ENCODE peak calls at places on chromosomes 6 and 20, in seven cellular contexts. C is brain microvascular endothelial cell, I is Peyer's patch, K is mammary epithelial cell, H is WERI-Rb-1, L is mesenchymal stem cell, T is GM12878. F is an unnamed sample.

GRCh38 chr20:8242827-8243764 is 111.0 kb downstream of the PLCB1 start:
- DNase-seq in C (no peak), I (no peak), K (no peak), H (no peak), L (no peak), T (no peak), F (no peak)

GRCh38 chr6:151869345-151869744 is 61.9 kb downstream of the ESR1 start:
- DNase-seq in C (no peak), I (no peak), K (peak; percentile 16), H (no peak), L (no peak), T (no peak), F (no peak)

GRCh38 chr6:115740907-115741306 is 319.8 kb downstream of the FRK start:
- DNase-seq in C (no peak), I (no peak), K (no peak), H (no peak), L (no peak), T (no peak), F (no peak)

GRCh38 chr6:75759207-75759606 is 10.2 kb downstream of the MYO6 start:
- DNase-seq in C (no peak), I (no peak), K (no peak), H (no peak), L (no peak), T (no peak), F (no peak)

GRCh38 chr6:7561153-7561964 is 19.9 kb downstream of the DSP start:
- DNase-seq in C (no peak), I (peak; percentile 89), K (peak; percentile 89), H (no peak), L (no peak), T (no peak), F (peak; percentile 87)

GRCh38 chr6:107820571-107821261 is 3.4 kb downstream of the SCML4 start:
- DNase-seq in C (no peak), I (peak; percentile 62), K (peak; percentile 24), H (no peak), L (no peak), T (no peak), F (peak; percentile 35)

GRCh38 chr6:40386200-40386599 is 201.0 kb downstream of the LRFN2 start:
- DNase-seq in C (no peak), I (no peak), K (no peak), H (peak; percentile 5), L (no peak), T (no peak), F (no peak)

GRCh38 chr20:19460386-19460785 is 247.9 kb downstream of the SLC24A3 start:
- DNase-seq in C (peak; percentile 27), I (no peak), K (no peak), H (no peak), L (no peak), T (no peak), F (no peak)

GRCh38 chr6:48183816-48184215 is 72.8 kb upstream of the PTCHD4 start:
- DNase-seq in C (no peak), I (no peak), K (no peak), H (no peak), L (no peak), T (no peak), F (no peak)

GRCh38 chr20:5612476-5613291 is 137.5 kb upstream of the SHLD1 start:
- DNase-seq in C (no peak), I (no peak), K (peak; percentile 30), H (no peak), L (peak; percentile 46), T (no peak), F (no peak)

GRCh38 chr20:1423625-1424106 is 30.8 kb upstream of the FKBP1A start:
- DNase-seq in C (peak; percentile 78), I (peak; percentile 81), K (no peak), H (peak; percentile 74), L (peak; percentile 93), T (no peak), F (peak; percentile 84)

GRCh38 chr6:53894086-53894485 is 99.3 kb downstream of the LRRC1 start:
- DNase-seq in C (no peak), I (no peak), K (peak; percentile 79), H (no peak), L (peak; percentile 28), T (no peak), F (peak; percentile 39)

GRCh38 chr6:69917834-69918233 is 51.5 kb downstream of the COL19A1 start:
- DNase-seq in C (peak; percentile 88), I (no peak), K (peak; percentile 94), H (no peak), L (peak; percentile 81), T (peak; percentile 20), F (no peak)

GRCh38 chr6:29142349-29142748 is 28.4 kb upstream of the OR2J2 start:
- DNase-seq in C (no peak), I (no peak), K (no peak), H (no peak), L (no peak), T (no peak), F (no peak)

GRCh38 chr6:166173292-166173951 is 5.8 kb upstream of the TBXT start:
- DNase-seq in C (no peak), I (no peak), K (no peak), H (peak; percentile 49), L (no peak), T (peak; percentile 68), F (peak; percentile 32)

GRCh38 chr6:135880066-135880972 is 28.8 kb downstream of the PDE7B start:
- DNase-seq in C (peak; percentile 80), I (peak; percentile 75), K (peak; percentile 56), H (no peak), L (peak; percentile 87), T (peak; percentile 61), F (no peak)

GRCh38 chr6:38079537-38079936 is 260.0 kb downstream of the ZFAND3 start:
- DNase-seq in C (no peak), I (no peak), K (no peak), H (no peak), L (no peak), T (no peak), F (no peak)

GRCh38 chr6:82467338-82467737 is 103.7 kb downstream of the TPBG start:
- DNase-seq in C (no peak), I (no peak), K (no peak), H (no peak), L (no peak), T (no peak), F (no peak)

GRCh38 chr6:84182001-84182400 is 45.4 kb downstream of the CEP162 start:
- DNase-seq in C (no peak), I (no peak), K (no peak), H (no peak), L (no peak), T (no peak), F (no peak)

GRCh38 chr6:170128811-170129681 is 161.8 kb downstream of the DLL1 start:
- DNase-seq in C (no peak), I (peak; percentile 27), K (no peak), H (no peak), L (no peak), T (no peak), F (peak; percentile 2)

GRCh38 chr20:63821824-63822223 is 9.2 kb downstream of the ZBTB46 start:
- DNase-seq in C (no peak), I (no peak), K (no peak), H (no peak), L (no peak), T (no peak), F (no peak)

GRCh38 chr6:168120390-168121307 is 41.6 kb upstream of the FRMD1 start:
- DNase-seq in C (no peak), I (peak; percentile 29), K (no peak), H (no peak), L (no peak), T (no peak), F (no peak)

GRCh38 chr6:79796197-79796596 is 151.2 kb downstream of the ELOVL4 start:
- DNase-seq in C (no peak), I (no peak), K (no peak), H (no peak), L (no peak), T (no peak), F (no peak)

GRCh38 chr20:34098570-34098969 is 13.5 kb downstream of the EIF2S2 start:
- DNase-seq in C (no peak), I (no peak), K (no peak), H (no peak), L (no peak), T (no peak), F (no peak)
- H3K36me3 ChIP-seq in C (peaks cover 85% of the 10 kb centered on the region), I (no peaks in the 10 kb centered on the region), K (peaks cover 69% of the 10 kb centered on the region), H (peaks cover 97% of the 10 kb centered on the region), L (peaks cover 40% of the 10 kb centered on the region), T (peaks cover 50% of the 10 kb centered on the region), F (peaks cover 12% of the 10 kb centered on the region)

DNA sequence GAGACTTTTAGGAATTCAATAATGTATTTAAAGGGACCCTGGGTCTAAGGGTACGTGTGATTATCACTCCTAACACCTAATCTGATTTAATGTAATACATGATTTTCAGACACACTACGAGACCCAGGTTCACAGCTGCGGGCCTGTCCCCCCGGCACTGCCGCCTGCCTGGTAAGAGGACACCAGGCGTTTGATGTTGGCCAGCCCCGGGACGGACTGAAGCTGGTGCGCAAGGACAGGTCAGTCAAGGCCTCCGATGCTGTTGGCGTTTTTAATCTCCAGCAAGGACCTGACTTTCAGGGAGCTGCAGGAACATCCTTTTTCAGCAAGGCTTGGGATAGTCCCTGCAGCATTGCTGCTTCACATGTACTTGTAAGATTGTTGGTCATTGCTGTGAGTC is 58.2 kb downstream of the IGF2R start:
- DNase-seq in C (no peak), I (no peak), K (no peak), H (no peak), L (no peak), T (no peak), F (no peak)
- H3K36me3 ChIP-seq in C (peaks cover 15% of the 10 kb centered on the region), I (no peaks in the 10 kb centered on the region), K (peaks cover 17% of the 10 kb centered on the region), H (peaks cover 42% of the 10 kb centered on the region), L (peaks cover 41% of the 10 kb centered on the region), T (peaks cover 17% of the 10 kb centered on the region), F (no peaks in the 10 kb centered on the region)

GRCh38 chr6:30912746-30913520 is 1.1 kb upstream of the VARS2 start:
- DNase-seq in C (no peak), I (no peak), K (no peak), H (no peak), L (no peak), T (no peak), F (no peak)
- H3K36me3 ChIP-seq in C (peaks cover 25% of the 10 kb centered on the region), I (no peaks in the 10 kb centered on the region), K (peaks cover 13% of the 10 kb centered on the region), H (peaks cover 65% of the 10 kb centered on the region), L (peaks cover 48% of the 10 kb centered on the region), T (peaks cover 8% of the 10 kb centered on the region), F (no peaks in the 10 kb centered on the region)

GRCh38 chr6:93079061-93079460 is 340.3 kb downstream of the EPHA7 start:
- DNase-seq in C (no peak), I (no peak), K (no peak), H (no peak), L (no peak), T (no peak), F (no peak)
- H3K36me3 ChIP-seq in C (no peaks in the 10 kb centered on the region), I (no peaks in the 10 kb centered on the region), K (no peaks in the 10 kb centered on the region), H (no peaks in the 10 kb centered on the region), L (no peaks in the 10 kb centered on the region), T (no peaks in the 10 kb centered on the region), F (no peaks in the 10 kb centered on the region)

GRCh38 chr6:99545442-99545841 is 23.0 kb downstream of the CCNC start:
- DNase-seq in C (no peak), I (no peak), K (no peak), H (no peak), L (no peak), T (no peak), F (no peak)

GRCh38 chr6:99547526-99547925 is 20.9 kb downstream of the CCNC start:
- DNase-seq in C (no peak), I (no peak), K (no peak), H (no peak), L (no peak), T (no peak), F (no peak)

GRCh38 chr6:99553888-99554287 is 14.6 kb downstream of the CCNC start:
- DNase-seq in C (no peak), I (no peak), K (no peak), H (no peak), L (no peak), T (no peak), F (no peak)

GRCh38 chr6:99548706-99549105 is 19.8 kb downstream of the CCNC start:
- DNase-seq in C (no peak), I (no peak), K (no peak), H (no peak), L (no peak), T (no peak), F (no peak)

GRCh38 chr6:99550046-99550445 is 18.4 kb downstream of the CCNC start:
- DNase-seq in C (no peak), I (no peak), K (no peak), H (no peak), L (no peak), T (no peak), F (no peak)
- H3K36me3 ChIP-seq in C (peaks cover 24% of the 10 kb centered on the region), I (no peaks in the 10 kb centered on the region), K (peaks cover 36% of the 10 kb centered on the region), H (peaks cover 37% of the 10 kb centered on the region), L (peaks cover 3% of the 10 kb centered on the region), T (peaks cover 23% of the 10 kb centered on the region), F (peaks cover 3% of the 10 kb centered on the region)